ENCODE peak calls at places on chromosome 3, in seven cellular contexts. E, B, J, X, K, S and V are unnamed samples.

GRCh38 chr3:35437381-35437780 is 201.9 kb upstream of the ARPP21 start:
- DNase-seq in E (no peak), B (no peak), J (no peak), X (no peak), K (no peak), S (no peak), V (no peak)

GRCh38 chr3:72270072-72270611 is 485.2 kb upstream of the PROK2 start:
- DNase-seq in E (peak; percentile 93), B (peak; percentile 98), J (peak; percentile 87), X (peak; percentile 78), K (peak; percentile 96), S (peak; percentile 87), V (peak; percentile 84)

GRCh38 chr3:146342971-146343370 is 92.1 kb upstream of the PLSCR4 start:
- DNase-seq in E (no peak), B (no peak), J (no peak), X (no peak), K (peak; percentile 54), S (no peak), V (no peak)

GRCh38 chr3:71129611-71130515 is 453.7 kb downstream of the FOXP1 start:
- DNase-seq in E (no peak), B (peak; percentile 34), J (no peak), X (no peak), K (peak; percentile 60), S (no peak), V (no peak)

GRCh38 chr3:67601385-67601784 is 53.0 kb downstream of the SUCLG2 start:
- DNase-seq in E (no peak), B (no peak), J (no peak), X (no peak), K (no peak), S (no peak), V (no peak)

GRCh38 chr3:132804498-132804897 is 82.3 kb upstream of the NPHP3 start:
- DNase-seq in E (no peak), B (peak; percentile 15), J (no peak), X (peak; percentile 63), K (no peak), S (no peak), V (no peak)

GRCh38 chr3:120796944-120797343 is 54.4 kb downstream of the GTF2E1 start:
- DNase-seq in E (no peak), B (no peak), J (no peak), X (no peak), K (no peak), S (no peak), V (no peak)

GRCh38 chr3:117630885-117631284 is 921.3 kb downstream of the TUSC7 start:
- DNase-seq in E (no peak), B (no peak), J (no peak), X (no peak), K (peak; percentile 35), S (no peak), V (no peak)

GRCh38 chr3:81716870-81717509 is 44.5 kb downstream of the GBE1 start:
- DNase-seq in E (no peak), B (peak; percentile 60), J (no peak), X (no peak), K (peak; percentile 83), S (no peak), V (no peak)

GRCh38 chr3:59678042-59678707 is 628.4 kb upstream of the CFAP20DC start:
- DNase-seq in E (no peak), B (no peak), J (peak; percentile 52), X (peak; percentile 26), K (no peak), S (no peak), V (no peak)

DNA sequence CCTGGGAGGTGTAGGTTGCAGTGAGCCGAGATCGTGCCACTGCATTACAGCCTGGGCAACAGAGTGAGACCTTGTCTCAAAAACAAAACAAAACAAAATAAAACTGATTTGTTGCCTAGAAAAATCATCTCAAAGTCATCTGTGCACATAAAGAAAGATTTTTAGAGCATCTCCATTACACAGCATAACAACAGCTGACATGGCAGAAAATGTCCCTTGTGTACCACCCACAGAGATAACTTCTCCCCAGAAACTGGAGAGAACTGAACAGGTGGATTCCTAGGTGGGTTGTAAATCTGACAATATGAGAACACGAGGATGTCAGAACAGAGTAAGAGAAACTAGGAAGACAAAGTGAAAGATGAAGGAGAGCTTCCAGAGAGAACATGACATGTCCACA is 207.5 kb downstream of the SLC9A9 start:
- DNase-seq in E (no peak), B (no peak), J (no peak), X (no peak), K (no peak), S (no peak), V (no peak)
- H3K27ac ChIP-seq in E (no peak overlapping the region), B (no peak overlapping the region), J (no peak overlapping the region), X (no peak overlapping the region), K (no peak overlapping the region), S (no peak overlapping the region), V (no peak overlapping the region)

GRCh38 chr3:14424711-14425573 is 22.5 kb downstream of the SLC6A6 start:
- DNase-seq in E (no peak), B (no peak), J (no peak), X (no peak), K (peak; percentile 73), S (no peak), V (no peak)

GRCh38 chr3:14423963-14424362 is 21.6 kb downstream of the SLC6A6 start:
- DNase-seq in E (no peak), B (no peak), J (no peak), X (no peak), K (peak; percentile 54), S (no peak), V (no peak)

GRCh38 chr3:14425574-14426304 is 23.3 kb downstream of the SLC6A6 start:
- DNase-seq in E (no peak), B (no peak), J (no peak), X (no peak), K (no peak), S (no peak), V (no peak)

GRCh38 chr3:14428087-14429067 is 26.0 kb downstream of the SLC6A6 start:
- DNase-seq in E (no peak), B (peak; percentile 91), J (no peak), X (no peak), K (no peak), S (no peak), V (no peak)

DNA sequence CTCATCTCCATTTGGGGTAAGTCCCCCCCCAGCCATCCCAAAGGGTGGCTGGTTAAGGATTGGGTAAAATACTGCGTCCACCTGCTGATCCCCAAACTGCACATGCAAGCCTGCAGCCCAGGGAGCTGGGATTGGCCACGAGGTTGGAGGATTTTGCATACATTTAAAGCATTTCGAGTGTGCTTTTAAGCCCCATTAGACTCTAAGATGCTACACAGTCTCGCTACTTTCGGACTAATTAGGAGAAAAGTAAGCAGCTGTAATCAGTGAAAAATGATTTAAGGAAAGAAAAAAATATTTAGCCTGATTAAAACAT is 23.9 kb downstream of the SLC6A6 start:
- DNase-seq in E (no peak), B (no peak), J (no peak), X (no peak), K (no peak), S (no peak), V (no peak)
- TF ChIP-seq POLR2A in E (no peak), B (no peak), J (no peak), X (no peak), K (no peak), S (no peak), V (no peak)

GRCh38 chr3:165462616-165463334 is 266.6 kb upstream of the SLITRK3 start:
- DNase-seq in E (no peak), B (peak; percentile 16), J (no peak), X (no peak), K (no peak), S (no peak), V (no peak)
- H3K27ac ChIP-seq in E (no peak overlapping the region), B (no peak overlapping the region), J (no peak overlapping the region), X (no peak overlapping the region), K (no peak overlapping the region), S (no peak overlapping the region), V (no peak overlapping the region)

GRCh38 chr3:191320316-191320715 is 8.9 kb upstream of the CCDC50 start:
- DNase-seq in E (no peak), B (no peak), J (no peak), X (no peak), K (no peak), S (no peak), V (no peak)
- TF ChIP-seq POLR2A in E (no peak), B (no peak), J (no peak), X (no peak), K (no peak), S (no peak), V (no peak)

DNA sequence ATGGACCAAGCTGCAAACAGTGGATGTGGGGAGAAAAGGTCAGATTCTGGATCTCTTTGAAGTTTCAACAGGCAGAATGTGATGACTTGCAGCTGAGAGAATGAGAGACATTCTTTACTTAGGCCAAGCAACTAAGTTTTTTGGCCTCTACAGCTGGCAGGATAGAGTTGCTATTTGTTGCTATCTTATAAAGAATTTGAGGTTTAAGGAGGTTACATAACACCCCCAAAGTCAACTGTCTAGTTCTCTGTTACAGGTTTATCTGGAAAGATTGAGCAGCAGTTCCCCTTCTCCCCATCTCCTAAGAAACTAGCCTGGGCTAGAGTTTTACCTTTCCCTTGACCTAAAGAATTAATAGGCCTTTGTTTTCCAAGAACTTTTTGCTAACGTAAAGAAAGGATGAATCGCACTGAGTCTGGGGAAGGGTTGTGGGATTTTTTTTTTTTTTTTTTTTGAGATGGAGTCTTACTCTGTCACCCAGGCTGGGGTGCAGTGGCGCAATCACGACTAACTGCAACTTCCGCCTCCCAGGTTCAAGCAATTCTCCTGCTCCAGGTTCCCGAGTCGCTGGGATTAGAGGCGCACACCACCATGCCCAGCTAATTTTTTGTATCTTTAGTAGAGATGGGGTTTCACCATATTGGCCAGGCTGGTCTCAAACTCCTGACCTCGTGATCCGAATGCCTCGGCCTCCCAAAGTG is 26.6 kb upstream of the SLMAP start:
- DNase-seq in E (no peak), B (no peak), J (no peak), X (no peak), K (peak; percentile 35), S (no peak), V (no peak)
- H3K27ac ChIP-seq in E (no peak overlapping the region), B (no peak overlapping the region), J (no peak overlapping the region), X (no peak overlapping the region), K (no peak overlapping the region), S (no peak overlapping the region), V (no peak overlapping the region)